ENCODE peak calls at places on chromosomes 16 and 17, in five cellular contexts. X is H1, G is GM12878, R is K562, N is HepG2. U is an unnamed sample.
A peak's percentile ranks its signal among the peaks of the same experiment; 100 is the strongest.

GRCh38 chr16:27273670-27274522 is 5.3 kb upstream of the NSMCE1 start:
- DNase-seq in X (peak; percentile 30), G (no peak), R (no peak), N (peak; percentile 100), U (no peak)

GRCh38 chr17:80477647-80478478 is 1.5 kb upstream of the NPTX1 start:
- DNase-seq in X (peak; percentile 82), G (no peak), R (peak; percentile 55), N (no peak), U (peak; percentile 72)

GRCh38 chr17:12730931-12731521 is 58.3 kb upstream of the ARHGAP44 start:
- DNase-seq in X (peak; percentile 63), G (no peak), R (no peak), N (no peak), U (peak; percentile 24)

GRCh38 chr16:13553453-13553985 is 366.4 kb upstream of the ERCC4 start:
- DNase-seq in X (no peak), G (peak; percentile 16), R (no peak), N (no peak), U (no peak)

GRCh38 chr17:74832421-74832820 is 27.3 kb downstream of the GRIN2C start:
- DNase-seq in X (no peak), G (no peak), R (no peak), N (no peak), U (no peak)

GRCh38 chr16:85379041-85380001 is 233.8 kb upstream of the GSE1 start:
- DNase-seq in X (no peak), G (no peak), R (peak; percentile 60), N (no peak), U (no peak)

GRCh38 chr17:2595200-2595599 is 1.7 kb downstream of the PAFAH1B1 start:
- DNase-seq in X (no peak), G (no peak), R (peak; percentile 10), N (no peak), U (no peak)

GRCh38 chr16:24849641-24850040 is 3.9 kb downstream of the SLC5A11 start:
- DNase-seq in X (no peak), G (no peak), R (no peak), N (no peak), U (no peak)

GRCh38 chr17:78041401-78042179 is 83.1 kb downstream of the TNRC6C start:
- DNase-seq in X (no peak), G (no peak), R (no peak), N (no peak), U (no peak)

GRCh38 chr16:57132470-57132869 is 40.1 kb downstream of the CPNE2 start:
- DNase-seq in X (no peak), G (no peak), R (no peak), N (peak; percentile 30), U (no peak)

GRCh38 chr16:75804368-75804767 is 78.1 kb upstream of the CPHXL start:
- DNase-seq in X (no peak), G (no peak), R (no peak), N (no peak), U (no peak)

GRCh38 chr16:19040400-19040799 is 27.0 kb upstream of the COQ7 start:
- DNase-seq in X (no peak), G (no peak), R (no peak), N (no peak), U (no peak)

GRCh38 chr17:34299918-34300600 is 14.5 kb downstream of the CCL11 start:
- DNase-seq in X (no peak), G (no peak), R (no peak), N (no peak), U (no peak)

GRCh38 chr17:750431-751037 is 1.5 kb downstream of the GEMIN4 start:
- DNase-seq in X (no peak), G (no peak), R (peak; percentile 14), N (no peak), U (no peak)

GRCh38 chr17:74450925-74451403 is 15.5 kb upstream of the CD300A start:
- DNase-seq in X (no peak), G (no peak), R (no peak), N (no peak), U (no peak)

GRCh38 chr16:84742561-84743200 is 42.9 kb downstream of the USP10 start:
- DNase-seq in X (no peak), G (no peak), R (no peak), N (no peak), U (no peak)

GRCh38 chr17:76079577-76080206 is 710 bp downstream of the ZACN start:
- DNase-seq in X (no peak), G (no peak), R (peak; percentile 39), N (no peak), U (peak; percentile 41)

GRCh38 chr17:40063034-40063765 is 435 bp downstream of the THRA start:
- DNase-seq in X (peak; percentile 89), G (no peak), R (peak; percentile 74), N (peak; percentile 41), U (peak; percentile 59)

GRCh38 chr16:28309811-28310311 is 17.5 kb downstream of the SBK1 start:
- DNase-seq in X (no peak), G (no peak), R (peak; percentile 22), N (no peak), U (no peak)

GRCh38 chr17:42034059-42034458 is 14.2 kb downstream of the NKIRAS2 start:
- DNase-seq in X (no peak), G (no peak), R (no peak), N (no peak), U (no peak)

GRCh38 chr16:89593841-89594240 is 18.3 kb downstream of the CPNE7 start:
- DNase-seq in X (no peak), G (no peak), R (no peak), N (no peak), U (no peak)

GRCh38 chr16:50121721-50122445 is 31.2 kb upstream of the TENT4B start:
- DNase-seq in X (no peak), G (peak; percentile 72), R (no peak), N (no peak), U (no peak)

GRCh38 chr17:42667088-42667951 is 8.2 kb downstream of the TUBG2 start:
- DNase-seq in X (no peak), G (no peak), R (no peak), N (peak; percentile 47), U (no peak)

GRCh38 chr17:72423286-72423589 is 302.4 kb downstream of the SOX9 start:
- DNase-seq in X (no peak), G (no peak), R (no peak), N (no peak), U (no peak)

GRCh38 chr17:40322417-40323315 is 13.7 kb downstream of the RARA start:
- DNase-seq in X (no peak), G (peak; percentile 88), R (peak; percentile 81), N (peak; percentile 55), U (no peak)

GRCh38 chr16:14955546-14956231 is 18.4 kb downstream of the NPIPA1 start:
- DNase-seq in X (peak; percentile 43), G (no peak), R (peak; percentile 6), N (no peak), U (no peak)

GRCh38 chr17:68034452-68034776 is 1.1 kb upstream of the KPNA2 start:
- DNase-seq in X (no peak), G (no peak), R (no peak), N (no peak), U (no peak)

GRCh38 chr17:56890906-56891674 is 22.8 kb downstream of the TRIM25 start:
- DNase-seq in X (no peak), G (no peak), R (no peak), N (no peak), U (no peak)

GRCh38 chr16:72210072-72210471 is 38.1 kb upstream of the PMFBP1 start:
- DNase-seq in X (no peak), G (no peak), R (no peak), N (no peak), U (no peak)
- TF ChIP-seq SP1 in X (no peak), G (no peak), R (no peak), N (no peak), U (no peak)

GRCh38 chr17:51428668-51429486 is 168.5 kb downstream of the UTP18 start:
- DNase-seq in X (no peak), G (no peak), R (no peak), N (no peak), U (no peak)
- TF ChIP-seq USF2 in X (no peak), G (no peak), R (no peak), N (no peak), U (no peak)

DNA sequence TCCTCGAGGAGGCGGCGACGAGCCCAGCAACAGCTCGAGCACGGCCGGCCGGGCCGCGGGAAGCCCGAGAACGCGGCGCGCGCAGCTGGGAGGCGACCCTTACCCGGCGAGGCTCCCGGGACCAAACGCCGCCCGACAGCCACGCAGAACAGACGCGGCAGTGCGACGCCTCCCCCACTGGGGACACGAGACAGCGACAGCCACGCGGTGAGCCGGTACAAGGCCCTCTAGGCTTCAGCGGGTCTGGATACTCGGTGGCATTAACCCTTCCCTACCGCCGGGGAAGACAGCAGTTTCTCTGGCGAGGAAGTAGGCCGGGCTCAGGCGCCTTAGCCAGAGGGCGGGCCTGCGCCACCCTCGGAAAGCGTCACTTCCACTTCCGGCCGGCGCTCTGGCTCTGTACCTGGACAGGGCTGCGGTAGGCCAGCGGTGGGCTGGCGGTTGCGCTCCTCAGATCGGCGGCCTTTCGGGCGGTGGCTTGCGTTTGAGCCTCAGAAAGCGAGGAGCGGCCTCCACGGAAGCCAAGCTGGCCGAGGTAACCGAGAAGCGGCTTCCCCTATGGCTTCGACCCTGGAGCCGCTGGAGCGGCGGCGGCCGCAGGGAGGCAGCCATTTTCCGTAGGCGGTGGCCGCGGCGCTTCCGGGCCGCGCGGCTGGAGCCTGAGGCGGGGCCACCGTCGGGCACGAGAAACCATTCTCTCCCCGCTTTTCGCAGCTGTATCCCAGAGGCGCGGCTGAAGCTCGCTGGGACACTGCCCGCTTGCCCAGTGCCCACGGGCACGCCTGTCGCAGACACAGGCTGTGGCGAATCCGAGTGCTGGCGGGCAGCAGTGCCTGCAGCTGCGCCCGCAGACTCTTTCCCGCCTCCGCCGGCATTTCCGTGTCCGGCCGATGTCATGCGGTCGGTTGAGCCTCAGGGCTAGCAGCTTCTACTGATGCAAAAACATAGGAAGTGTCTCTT is at the start of the genes TIGD7 and ZNF75A:
- DNase-seq in X (peak; percentile 89), G (peak; percentile 45), R (peak; percentile 82), N (no peak), U (peak; percentile 84)
- TF ChIP-seq CTCF in X (no peak), G (no peak), R (no peak), N (no peak), U (no peak)

DNA sequence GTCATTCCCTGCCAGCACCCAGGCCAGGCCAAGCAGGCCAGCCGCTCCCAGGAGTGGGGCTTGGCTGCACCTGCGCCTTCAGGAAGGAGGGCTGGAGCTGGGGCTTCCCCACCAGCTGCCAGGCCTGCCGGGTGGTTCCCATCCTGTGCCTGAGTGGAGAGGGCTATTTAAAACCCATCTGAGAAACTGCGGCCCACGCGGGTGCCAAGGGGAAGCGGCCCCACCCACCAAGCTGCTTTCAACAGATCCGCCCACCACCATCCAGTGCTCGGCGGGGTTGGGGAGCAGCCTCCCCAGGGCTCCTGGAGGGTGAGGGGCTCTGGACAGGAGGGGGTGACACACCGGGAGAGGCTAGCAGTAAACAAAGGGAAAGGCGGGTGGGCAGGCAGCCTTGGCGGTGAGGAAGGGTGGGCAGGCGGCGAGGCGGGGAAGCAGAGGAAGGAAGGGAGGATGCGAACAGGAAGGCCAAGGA is 3.6 kb downstream of the NTHL1 start:
- DNase-seq in X (no peak), G (no peak), R (no peak), N (no peak), U (no peak)
- TF ChIP-seq SP1 in X (no peak), G (no peak), R (no peak), N (no peak), U (no peak)

U was measured in WTC11.